ENCODE peak calls at places on chromosomes 16 and 17, in eight cellular contexts. One of them, this sample, is unnamed.

GRCh38 chr16:5442986-5443385 is 345.4 kb upstream of the EEF2KMT start:
- DNase-seq in T-helper 2 cell: no peak
- DNase-seq in astrocyte of the cerebellum: no peak
- DNase-seq in NCI-H748 treated with DMSO at 0.1 percent for 48 hours: no peak
- DNase-seq in NCI-H1105 treated with DMSO at 0.1 percent for 48 hours: no peak
- DNase-seq in GM03348: no peak
- DNase-seq in HT1080: no peak
- DNase-seq in activated CD4-positive, alpha-beta T cell treated with anti-CD3 and anti-CD28 coated beads for 4 hours: no peak
- DNase-seq in this sample: no peak

GRCh38 chr16:27189335-27189972 is 13.9 kb upstream of the KDM8 start:
- DNase-seq in NCI-H1105 treated with DMSO at 0.1 percent for 48 hours: no peak
- DNase-seq in GM03348: no peak
- DNase-seq in activated CD4-positive, alpha-beta T cell treated with anti-CD3 and anti-CD28 coated beads for 4 hours: no peak
- DNase-seq in T-helper 2 cell: no peak
- DNase-seq in astrocyte of the cerebellum: no peak
- DNase-seq in HT1080: no peak
- DNase-seq in NCI-H748 treated with DMSO at 0.1 percent for 48 hours: no peak
- DNase-seq in this sample: no peak

GRCh38 chr17:66567234-66568170 is 265.1 kb downstream of the PRKCA start:
- DNase-seq in activated CD4-positive, alpha-beta T cell treated with anti-CD3 and anti-CD28 coated beads for 4 hours: peak; percentile 87
- DNase-seq in astrocyte of the cerebellum: peak; percentile 67
- DNase-seq in HT1080: peak; percentile 81
- DNase-seq in NCI-H748 treated with DMSO at 0.1 percent for 48 hours: peak; percentile 55
- DNase-seq in GM03348: peak; percentile 81
- DNase-seq in T-helper 2 cell: peak; percentile 77
- DNase-seq in NCI-H1105 treated with DMSO at 0.1 percent for 48 hours: peak; percentile 35
- DNase-seq in this sample: peak; percentile 92

GRCh38 chr16:87317766-87318121 is 552 bp upstream of the C16orf95 start:
- DNase-seq in NCI-H748 treated with DMSO at 0.1 percent for 48 hours: no peak
- DNase-seq in astrocyte of the cerebellum: no peak
- DNase-seq in activated CD4-positive, alpha-beta T cell treated with anti-CD3 and anti-CD28 coated beads for 4 hours: no peak
- DNase-seq in NCI-H1105 treated with DMSO at 0.1 percent for 48 hours: peak; percentile 1
- DNase-seq in T-helper 2 cell: peak; percentile 85
- DNase-seq in GM03348: peak; percentile 78
- DNase-seq in HT1080: peak; percentile 24
- DNase-seq in this sample: peak; percentile 87

GRCh38 chr17:3976675-3977171 is 12.5 kb upstream of the ATP2A3 start:
- DNase-seq in GM03348: no peak
- DNase-seq in NCI-H1105 treated with DMSO at 0.1 percent for 48 hours: no peak
- DNase-seq in HT1080: no peak
- DNase-seq in astrocyte of the cerebellum: no peak
- DNase-seq in T-helper 2 cell: no peak
- DNase-seq in NCI-H748 treated with DMSO at 0.1 percent for 48 hours: no peak
- DNase-seq in activated CD4-positive, alpha-beta T cell treated with anti-CD3 and anti-CD28 coated beads for 4 hours: no peak
- DNase-seq in this sample: peak; percentile 82

GRCh38 chr17:80279895-80280294 is 19.2 kb downstream of the RNF213 start:
- DNase-seq in T-helper 2 cell: no peak
- DNase-seq in HT1080: no peak
- DNase-seq in NCI-H1105 treated with DMSO at 0.1 percent for 48 hours: no peak
- DNase-seq in NCI-H748 treated with DMSO at 0.1 percent for 48 hours: no peak
- DNase-seq in GM03348: peak; percentile 92
- DNase-seq in astrocyte of the cerebellum: peak; percentile 92
- DNase-seq in activated CD4-positive, alpha-beta T cell treated with anti-CD3 and anti-CD28 coated beads for 4 hours: no peak
- DNase-seq in this sample: peak; percentile 81

GRCh38 chr17:80227666-80228065 is 7.4 kb downstream of the SLC26A11 start:
- DNase-seq in astrocyte of the cerebellum: no peak
- DNase-seq in NCI-H748 treated with DMSO at 0.1 percent for 48 hours: no peak
- DNase-seq in NCI-H1105 treated with DMSO at 0.1 percent for 48 hours: no peak
- DNase-seq in HT1080: no peak
- DNase-seq in T-helper 2 cell: no peak
- DNase-seq in activated CD4-positive, alpha-beta T cell treated with anti-CD3 and anti-CD28 coated beads for 4 hours: no peak
- DNase-seq in GM03348: no peak
- DNase-seq in this sample: no peak

GRCh38 chr16:11233727-11234376 is 22.2 kb downstream of the SOCS1 start:
- DNase-seq in GM03348: no peak
- DNase-seq in T-helper 2 cell: peak; percentile 77
- DNase-seq in HT1080: peak; percentile 65
- DNase-seq in astrocyte of the cerebellum: no peak
- DNase-seq in NCI-H1105 treated with DMSO at 0.1 percent for 48 hours: no peak
- DNase-seq in NCI-H748 treated with DMSO at 0.1 percent for 48 hours: no peak
- DNase-seq in activated CD4-positive, alpha-beta T cell treated with anti-CD3 and anti-CD28 coated beads for 4 hours: peak; percentile 76
- DNase-seq in this sample: no peak

GRCh38 chr16:84175351-84176081 is 11.3 kb downstream of the TAF1C start:
- DNase-seq in T-helper 2 cell: peak; percentile 48
- DNase-seq in GM03348: peak; percentile 86
- DNase-seq in activated CD4-positive, alpha-beta T cell treated with anti-CD3 and anti-CD28 coated beads for 4 hours: peak; percentile 53
- DNase-seq in NCI-H748 treated with DMSO at 0.1 percent for 48 hours: peak; percentile 34
- DNase-seq in astrocyte of the cerebellum: no peak
- DNase-seq in NCI-H1105 treated with DMSO at 0.1 percent for 48 hours: peak; percentile 40
- DNase-seq in HT1080: peak; percentile 54
- DNase-seq in this sample: no peak

GRCh38 chr17:17510456-17511292 is 14.5 kb upstream of the RASD1 start:
- DNase-seq in HT1080: peak; percentile 40
- DNase-seq in NCI-H748 treated with DMSO at 0.1 percent for 48 hours: no peak
- DNase-seq in NCI-H1105 treated with DMSO at 0.1 percent for 48 hours: no peak
- DNase-seq in T-helper 2 cell: no peak
- DNase-seq in activated CD4-positive, alpha-beta T cell treated with anti-CD3 and anti-CD28 coated beads for 4 hours: no peak
- DNase-seq in GM03348: no peak
- DNase-seq in astrocyte of the cerebellum: no peak
- DNase-seq in this sample: peak; percentile 65

GRCh38 chr16:46822270-46822669 is 8.7 kb downstream of the C16orf87 start:
- DNase-seq in NCI-H748 treated with DMSO at 0.1 percent for 48 hours: no peak
- DNase-seq in NCI-H1105 treated with DMSO at 0.1 percent for 48 hours: no peak
- DNase-seq in T-helper 2 cell: peak; percentile 80
- DNase-seq in astrocyte of the cerebellum: peak; percentile 20
- DNase-seq in GM03348: peak; percentile 44
- DNase-seq in activated CD4-positive, alpha-beta T cell treated with anti-CD3 and anti-CD28 coated beads for 4 hours: no peak
- DNase-seq in HT1080: peak; percentile 15
- DNase-seq in this sample: no peak

GRCh38 chr17:13986855-13987254 is 82.4 kb upstream of the COX10 start:
- DNase-seq in astrocyte of the cerebellum: no peak
- DNase-seq in activated CD4-positive, alpha-beta T cell treated with anti-CD3 and anti-CD28 coated beads for 4 hours: no peak
- DNase-seq in HT1080: no peak
- DNase-seq in NCI-H1105 treated with DMSO at 0.1 percent for 48 hours: no peak
- DNase-seq in GM03348: no peak
- DNase-seq in T-helper 2 cell: peak; percentile 30
- DNase-seq in NCI-H748 treated with DMSO at 0.1 percent for 48 hours: no peak
- DNase-seq in this sample: no peak

GRCh38 chr17:33765871-33766270 is 472.8 kb upstream of the ASIC2 start:
- DNase-seq in astrocyte of the cerebellum: no peak
- DNase-seq in T-helper 2 cell: no peak
- DNase-seq in GM03348: no peak
- DNase-seq in activated CD4-positive, alpha-beta T cell treated with anti-CD3 and anti-CD28 coated beads for 4 hours: no peak
- DNase-seq in HT1080: no peak
- DNase-seq in NCI-H1105 treated with DMSO at 0.1 percent for 48 hours: no peak
- DNase-seq in NCI-H748 treated with DMSO at 0.1 percent for 48 hours: no peak
- DNase-seq in this sample: no peak

GRCh38 chr16:50290856-50291255 is 24.5 kb downstream of the ADCY7 start:
- DNase-seq in NCI-H748 treated with DMSO at 0.1 percent for 48 hours: no peak
- DNase-seq in astrocyte of the cerebellum: no peak
- DNase-seq in NCI-H1105 treated with DMSO at 0.1 percent for 48 hours: no peak
- DNase-seq in HT1080: no peak
- DNase-seq in T-helper 2 cell: no peak
- DNase-seq in GM03348: no peak
- DNase-seq in activated CD4-positive, alpha-beta T cell treated with anti-CD3 and anti-CD28 coated beads for 4 hours: no peak
- DNase-seq in this sample: no peak

GRCh38 chr16:973366-973765 is 2.6 kb upstream of the LMF1 start:
- DNase-seq in NCI-H748 treated with DMSO at 0.1 percent for 48 hours: no peak
- DNase-seq in astrocyte of the cerebellum: no peak
- DNase-seq in NCI-H1105 treated with DMSO at 0.1 percent for 48 hours: no peak
- DNase-seq in activated CD4-positive, alpha-beta T cell treated with anti-CD3 and anti-CD28 coated beads for 4 hours: no peak
- DNase-seq in T-helper 2 cell: no peak
- DNase-seq in HT1080: no peak
- DNase-seq in GM03348: no peak
- DNase-seq in this sample: no peak

GRCh38 chr17:73335591-73336503 is 24.0 kb upstream of the CDC42EP4 start:
- DNase-seq in T-helper 2 cell: no peak
- DNase-seq in NCI-H1105 treated with DMSO at 0.1 percent for 48 hours: no peak
- DNase-seq in HT1080: no peak
- DNase-seq in NCI-H748 treated with DMSO at 0.1 percent for 48 hours: no peak
- DNase-seq in GM03348: no peak
- DNase-seq in activated CD4-positive, alpha-beta T cell treated with anti-CD3 and anti-CD28 coated beads for 4 hours: no peak
- DNase-seq in astrocyte of the cerebellum: no peak
- DNase-seq in this sample: peak; percentile 71

GRCh38 chr17:82273327-82274133 is at the start of gene CSNK1D:
- DNase-seq in T-helper 2 cell: peak; percentile 89
- DNase-seq in astrocyte of the cerebellum: peak; percentile 51
- DNase-seq in NCI-H1105 treated with DMSO at 0.1 percent for 48 hours: peak; percentile 73
- DNase-seq in GM03348: peak; percentile 97
- DNase-seq in NCI-H748 treated with DMSO at 0.1 percent for 48 hours: peak; percentile 76
- DNase-seq in activated CD4-positive, alpha-beta T cell treated with anti-CD3 and anti-CD28 coated beads for 4 hours: peak; percentile 92
- DNase-seq in HT1080: peak; percentile 75
- DNase-seq in this sample: peak; percentile 98

GRCh38 chr16:84423416-84423837 is 55.1 kb downstream of the ATP2C2 start:
- DNase-seq in astrocyte of the cerebellum: no peak
- DNase-seq in GM03348: peak; percentile 35
- DNase-seq in HT1080: peak; percentile 78
- DNase-seq in NCI-H748 treated with DMSO at 0.1 percent for 48 hours: no peak
- DNase-seq in T-helper 2 cell: peak; percentile 58
- DNase-seq in NCI-H1105 treated with DMSO at 0.1 percent for 48 hours: no peak
- DNase-seq in activated CD4-positive, alpha-beta T cell treated with anti-CD3 and anti-CD28 coated beads for 4 hours: no peak
- DNase-seq in this sample: peak; percentile 30

GRCh38 chr17:10073026-10073425 is 125.4 kb downstream of the GAS7 start:
- DNase-seq in HT1080: no peak
- DNase-seq in astrocyte of the cerebellum: no peak
- DNase-seq in NCI-H1105 treated with DMSO at 0.1 percent for 48 hours: no peak
- DNase-seq in activated CD4-positive, alpha-beta T cell treated with anti-CD3 and anti-CD28 coated beads for 4 hours: no peak
- DNase-seq in NCI-H748 treated with DMSO at 0.1 percent for 48 hours: no peak
- DNase-seq in T-helper 2 cell: no peak
- DNase-seq in GM03348: no peak
- DNase-seq in this sample: peak; percentile 42

GRCh38 chr16:22425036-22425801 is 50.8 kb upstream of the CDR2 start:
- DNase-seq in NCI-H748 treated with DMSO at 0.1 percent for 48 hours: no peak
- DNase-seq in HT1080: no peak
- DNase-seq in astrocyte of the cerebellum: no peak
- DNase-seq in activated CD4-positive, alpha-beta T cell treated with anti-CD3 and anti-CD28 coated beads for 4 hours: no peak
- DNase-seq in T-helper 2 cell: no peak
- DNase-seq in NCI-H1105 treated with DMSO at 0.1 percent for 48 hours: no peak
- DNase-seq in GM03348: peak; percentile 78
- DNase-seq in this sample: peak; percentile 83

GRCh38 chr17:74282587-74283370 is 8.7 kb downstream of the DNAI2 start:
- DNase-seq in HT1080: no peak
- DNase-seq in NCI-H1105 treated with DMSO at 0.1 percent for 48 hours: no peak
- DNase-seq in activated CD4-positive, alpha-beta T cell treated with anti-CD3 and anti-CD28 coated beads for 4 hours: peak; percentile 39
- DNase-seq in NCI-H748 treated with DMSO at 0.1 percent for 48 hours: no peak
- DNase-seq in T-helper 2 cell: peak; percentile 90
- DNase-seq in GM03348: no peak
- DNase-seq in astrocyte of the cerebellum: no peak
- DNase-seq in this sample: no peak

GRCh38 chr16:67419502-67419901 is 3.2 kb upstream of the ZDHHC1 start:
- DNase-seq in GM03348: no peak
- DNase-seq in activated CD4-positive, alpha-beta T cell treated with anti-CD3 and anti-CD28 coated beads for 4 hours: no peak
- DNase-seq in astrocyte of the cerebellum: no peak
- DNase-seq in NCI-H1105 treated with DMSO at 0.1 percent for 48 hours: no peak
- DNase-seq in HT1080: peak; percentile 59
- DNase-seq in T-helper 2 cell: no peak
- DNase-seq in NCI-H748 treated with DMSO at 0.1 percent for 48 hours: no peak
- DNase-seq in this sample: no peak

GRCh38 chr16:29824589-29825144 is 4.4 kb downstream of the MVP start:
- DNase-seq in astrocyte of the cerebellum: peak; percentile 45
- DNase-seq in HT1080: peak; percentile 86
- DNase-seq in T-helper 2 cell: no peak
- DNase-seq in GM03348: peak; percentile 63
- DNase-seq in NCI-H1105 treated with DMSO at 0.1 percent for 48 hours: no peak
- DNase-seq in NCI-H748 treated with DMSO at 0.1 percent for 48 hours: no peak
- DNase-seq in activated CD4-positive, alpha-beta T cell treated with anti-CD3 and anti-CD28 coated beads for 4 hours: no peak
- DNase-seq in this sample: no peak

GRCh38 chr17:78315355-78316114 is 44.3 kb downstream of the SOCS3 start:
- DNase-seq in activated CD4-positive, alpha-beta T cell treated with anti-CD3 and anti-CD28 coated beads for 4 hours: peak; percentile 71
- DNase-seq in GM03348: peak; percentile 91
- DNase-seq in HT1080: peak; percentile 98
- DNase-seq in NCI-H1105 treated with DMSO at 0.1 percent for 48 hours: no peak
- DNase-seq in NCI-H748 treated with DMSO at 0.1 percent for 48 hours: no peak
- DNase-seq in T-helper 2 cell: peak; percentile 44
- DNase-seq in astrocyte of the cerebellum: peak; percentile 86
- DNase-seq in this sample: peak; percentile 96

GRCh38 chr16:1435921-1436697 is 5.2 kb downstream of the PERCC1 start:
- DNase-seq in T-helper 2 cell: no peak
- DNase-seq in activated CD4-positive, alpha-beta T cell treated with anti-CD3 and anti-CD28 coated beads for 4 hours: no peak
- DNase-seq in astrocyte of the cerebellum: no peak
- DNase-seq in HT1080: no peak
- DNase-seq in NCI-H748 treated with DMSO at 0.1 percent for 48 hours: no peak
- DNase-seq in GM03348: no peak
- DNase-seq in NCI-H1105 treated with DMSO at 0.1 percent for 48 hours: no peak
- DNase-seq in this sample: no peak

GRCh38 chr17:47999612-48000011 is 28.7 kb downstream of the CDK5RAP3 start:
- DNase-seq in NCI-H1105 treated with DMSO at 0.1 percent for 48 hours: no peak
- DNase-seq in GM03348: peak; percentile 15
- DNase-seq in T-helper 2 cell: no peak
- DNase-seq in HT1080: peak; percentile 85
- DNase-seq in NCI-H748 treated with DMSO at 0.1 percent for 48 hours: no peak
- DNase-seq in activated CD4-positive, alpha-beta T cell treated with anti-CD3 and anti-CD28 coated beads for 4 hours: no peak
- DNase-seq in astrocyte of the cerebellum: no peak
- DNase-seq in this sample: no peak

GRCh38 chr17:265726-266125 is 84.3 kb upstream of the DOC2B start:
- DNase-seq in astrocyte of the cerebellum: no peak
- DNase-seq in activated CD4-positive, alpha-beta T cell treated with anti-CD3 and anti-CD28 coated beads for 4 hours: no peak
- DNase-seq in T-helper 2 cell: no peak
- DNase-seq in NCI-H1105 treated with DMSO at 0.1 percent for 48 hours: no peak
- DNase-seq in GM03348: no peak
- DNase-seq in NCI-H748 treated with DMSO at 0.1 percent for 48 hours: no peak
- DNase-seq in HT1080: no peak
- DNase-seq in this sample: peak; percentile 88

GRCh38 chr17:75731716-75732498 is 10.6 kb downstream of the ITGB4 start:
- DNase-seq in T-helper 2 cell: no peak
- DNase-seq in NCI-H748 treated with DMSO at 0.1 percent for 48 hours: no peak
- DNase-seq in activated CD4-positive, alpha-beta T cell treated with anti-CD3 and anti-CD28 coated beads for 4 hours: no peak
- DNase-seq in NCI-H1105 treated with DMSO at 0.1 percent for 48 hours: no peak
- DNase-seq in GM03348: no peak
- DNase-seq in astrocyte of the cerebellum: no peak
- DNase-seq in HT1080: no peak
- DNase-seq in this sample: no peak

GRCh38 chr17:63954402-63955063 is 18.2 kb downstream of the SCN4A start:
- DNase-seq in activated CD4-positive, alpha-beta T cell treated with anti-CD3 and anti-CD28 coated beads for 4 hours: no peak
- DNase-seq in NCI-H748 treated with DMSO at 0.1 percent for 48 hours: no peak
- DNase-seq in T-helper 2 cell: peak; percentile 55
- DNase-seq in HT1080: no peak
- DNase-seq in astrocyte of the cerebellum: no peak
- DNase-seq in GM03348: no peak
- DNase-seq in NCI-H1105 treated with DMSO at 0.1 percent for 48 hours: peak; percentile 17
- DNase-seq in this sample: no peak

GRCh38 chr17:81325057-81325973 is 30.2 kb upstream of the SLC38A10 start:
- DNase-seq in astrocyte of the cerebellum: no peak
- DNase-seq in activated CD4-positive, alpha-beta T cell treated with anti-CD3 and anti-CD28 coated beads for 4 hours: no peak
- DNase-seq in NCI-H748 treated with DMSO at 0.1 percent for 48 hours: no peak
- DNase-seq in GM03348: no peak
- DNase-seq in T-helper 2 cell: no peak
- DNase-seq in HT1080: no peak
- DNase-seq in NCI-H1105 treated with DMSO at 0.1 percent for 48 hours: no peak
- DNase-seq in this sample: no peak

GRCh38 chr16:83992624-83993023 is 24.6 kb downstream of the NECAB2 start:
- DNase-seq in GM03348: peak; percentile 48
- DNase-seq in astrocyte of the cerebellum: peak; percentile 71
- DNase-seq in NCI-H748 treated with DMSO at 0.1 percent for 48 hours: no peak
- DNase-seq in T-helper 2 cell: no peak
- DNase-seq in NCI-H1105 treated with DMSO at 0.1 percent for 48 hours: peak; percentile 1
- DNase-seq in HT1080: peak; percentile 11
- DNase-seq in activated CD4-positive, alpha-beta T cell treated with anti-CD3 and anti-CD28 coated beads for 4 hours: no peak
- DNase-seq in this sample: no peak

GRCh38 chr17:56602292-56603130 is 9.0 kb downstream of the NOG start:
- DNase-seq in activated CD4-positive, alpha-beta T cell treated with anti-CD3 and anti-CD28 coated beads for 4 hours: no peak
- DNase-seq in T-helper 2 cell: no peak
- DNase-seq in NCI-H1105 treated with DMSO at 0.1 percent for 48 hours: no peak
- DNase-seq in GM03348: no peak
- DNase-seq in astrocyte of the cerebellum: no peak
- DNase-seq in HT1080: no peak
- DNase-seq in NCI-H748 treated with DMSO at 0.1 percent for 48 hours: no peak
- DNase-seq in this sample: no peak

GRCh38 chr16:29808219-29808900 is 2.0 kb downstream of the MAZ start:
- DNase-seq in T-helper 2 cell: peak; percentile 67
- DNase-seq in HT1080: no peak
- DNase-seq in NCI-H748 treated with DMSO at 0.1 percent for 48 hours: no peak
- DNase-seq in GM03348: no peak
- DNase-seq in astrocyte of the cerebellum: no peak
- DNase-seq in activated CD4-positive, alpha-beta T cell treated with anti-CD3 and anti-CD28 coated beads for 4 hours: no peak
- DNase-seq in NCI-H1105 treated with DMSO at 0.1 percent for 48 hours: no peak
- DNase-seq in this sample: no peak

GRCh38 chr17:65355246-65355645 is 206.2 kb downstream of the AXIN2 start:
- DNase-seq in NCI-H748 treated with DMSO at 0.1 percent for 48 hours: no peak
- DNase-seq in activated CD4-positive, alpha-beta T cell treated with anti-CD3 and anti-CD28 coated beads for 4 hours: no peak
- DNase-seq in NCI-H1105 treated with DMSO at 0.1 percent for 48 hours: no peak
- DNase-seq in astrocyte of the cerebellum: no peak
- DNase-seq in GM03348: no peak
- DNase-seq in HT1080: peak; percentile 46
- DNase-seq in T-helper 2 cell: no peak
- DNase-seq in this sample: no peak